ENCODE peak calls at places on chromosomes 16 and 17, in four cellular contexts. M, S, F and T are unnamed samples.

GRCh38 chr17:40224707-40225092 is 5.6 kb downstream of the WIPF2 start:
- DNase-seq in S (no peak), M (no peak), F (no peak), T (no peak)

GRCh38 chr17:9402590-9403199 is 172.9 kb downstream of the STX8 start:
- DNase-seq in S (peak), M (no peak), F (no peak), T (peak)

GRCh38 chr16:11386791-11387546 is 41.7 kb downstream of the RMI2 start:
- DNase-seq in S (peak), F (no peak), M (peak), T (peak)

GRCh38 chr17:50763716-50764450 is 3.4 kb downstream of the ANKRD40CL start:
- DNase-seq in F (no peak), M (no peak), S (no peak), T (no peak)

GRCh38 chr17:83012873-83013778 is 66.3 kb upstream of the METRNL start:
- DNase-seq in M (no peak), S (no peak), F (no peak), T (no peak)

GRCh38 chr17:57016066-57016763 is 38.3 kb downstream of the SCPEP1 start:
- DNase-seq in S (no peak), F (no peak), M (no peak), T (no peak)

GRCh38 chr16:87703071-87703470 is 62.7 kb downstream of the KLHDC4 start:
- DNase-seq in F (no peak), M (no peak), S (no peak), T (no peak)

GRCh38 chr16:64459821-64460220 is 662.0 kb downstream of the CDH11 start:
- DNase-seq in F (no peak), S (no peak), M (no peak), T (no peak)

GRCh38 chr17:7897773-7898172 is 9.2 kb downstream of the CHD3 start:
- DNase-seq in M (peak), S (peak), F (no peak), T (peak)

GRCh38 chr16:569445-570254 is at the start of gene PIGQ:
- DNase-seq in M (peak), S (peak), F (no peak), T (peak)

GRCh38 chr17:79029327-79030009 is 5.5 kb downstream of the C1QTNF1 start:
- DNase-seq in M (no peak), F (no peak), S (no peak), T (no peak)

GRCh38 chr17:68248199-68248825 is 469 bp downstream of the AMZ2 start:
- DNase-seq in S (no peak), F (no peak), M (no peak), T (peak)

GRCh38 chr16:52068447-52069074 is 478.4 kb downstream of the TOX3 start:
- DNase-seq in M (no peak), F (no peak), S (peak), T (peak)

GRCh38 chr16:73171901-73172619 is 124.1 kb upstream of the ZFHX3 start:
- DNase-seq in S (no peak), F (no peak), M (no peak), T (no peak)

GRCh38 chr17:72702136-72702735 is 390.3 kb downstream of the SLC39A11 start:
- DNase-seq in F (no peak), S (peak), M (peak), T (peak)

DNA sequence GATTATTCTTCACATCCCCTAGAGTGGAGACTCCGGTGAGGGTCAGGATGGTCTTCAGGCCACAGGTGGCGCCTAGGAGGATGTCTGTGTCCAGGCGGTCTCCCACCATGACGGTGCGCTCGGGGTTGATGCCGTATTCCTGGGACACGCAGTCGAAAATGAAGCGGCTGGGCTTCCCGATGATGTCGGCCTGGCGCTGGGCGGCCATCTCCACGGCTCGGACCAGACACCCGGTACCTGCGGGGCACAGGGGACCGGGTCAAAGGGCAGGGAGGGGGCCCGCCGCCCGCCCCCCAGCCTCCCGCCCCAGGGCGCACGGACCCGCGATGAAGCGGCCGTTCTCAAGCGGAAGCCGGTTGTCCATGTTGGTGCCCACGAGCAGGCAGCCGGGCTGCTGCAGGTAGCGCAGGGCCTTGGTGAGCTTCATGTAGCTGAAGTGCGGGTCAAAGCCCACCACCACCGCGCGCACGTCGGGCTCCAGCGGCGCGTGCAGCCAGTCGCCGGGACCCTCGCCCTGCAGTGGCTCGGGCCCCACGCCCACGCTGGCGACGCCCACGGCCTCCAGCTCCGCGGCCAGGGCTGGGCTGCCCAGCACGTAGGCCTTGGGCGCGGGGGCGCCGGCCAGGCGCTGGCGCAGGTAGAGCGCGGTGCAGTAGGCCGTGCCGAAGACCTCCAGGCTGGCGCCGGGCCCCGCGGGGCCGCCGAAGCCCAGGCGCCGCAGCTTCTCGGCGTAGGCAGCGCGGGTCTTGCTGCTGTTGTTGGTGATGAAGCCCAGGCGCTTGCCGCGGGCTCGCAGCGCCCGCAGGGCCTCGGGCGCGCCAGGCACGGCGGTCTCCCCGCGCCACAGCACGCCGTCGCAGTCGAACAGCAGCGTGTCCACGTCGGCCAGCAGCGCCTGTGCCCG is 571 bp downstream of the PGP start:
- DNase-seq in F (no peak), M (no peak), S (no peak), T (no peak)
- TF ChIP-seq BHLHE40 in F (no peak), M (no peak), S (no peak), T (no peak)

GRCh38 chr17:33873218-33873617 is 381.9 kb upstream of the CCL2 start:
- DNase-seq in F (no peak), M (no peak), S (no peak), T (no peak)
- TF ChIP-seq KDM1A in F (no peak), M (peak), S (no peak), T (no peak)

GRCh38 chr17:49703557-49704277 is 4.0 kb downstream of the SLC35B1 start:
- DNase-seq in S (peak), F (no peak), M (no peak), T (peak)
- TF ChIP-seq BHLHE40 in S (no peak), F (no peak), M (no peak), T (no peak)

DNA sequence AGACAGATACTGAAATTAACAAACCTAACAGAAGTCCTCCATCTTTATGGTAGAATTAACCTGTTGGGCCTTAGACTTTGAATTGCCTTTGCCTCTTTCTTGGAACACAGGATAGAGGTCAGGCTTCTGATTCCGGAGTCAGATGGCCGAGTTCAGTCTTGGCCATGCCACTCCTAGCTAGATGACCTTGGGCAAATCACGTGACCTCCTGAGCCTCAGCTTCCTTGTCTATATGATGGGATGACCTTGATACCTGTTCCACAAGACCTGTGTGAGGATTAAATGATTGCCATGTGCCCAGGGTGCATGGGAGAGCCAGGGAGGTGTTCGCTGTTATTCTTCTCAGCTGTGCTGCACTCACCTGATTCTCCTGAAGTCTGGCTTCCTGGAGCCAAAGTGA is 161.4 kb downstream of the CMIP start:
- DNase-seq in S (no peak), M (no peak), F (no peak), T (no peak)
- TF ChIP-seq KDM1A in S (no peak), M (no peak), F (no peak), T (no peak)

DNA sequence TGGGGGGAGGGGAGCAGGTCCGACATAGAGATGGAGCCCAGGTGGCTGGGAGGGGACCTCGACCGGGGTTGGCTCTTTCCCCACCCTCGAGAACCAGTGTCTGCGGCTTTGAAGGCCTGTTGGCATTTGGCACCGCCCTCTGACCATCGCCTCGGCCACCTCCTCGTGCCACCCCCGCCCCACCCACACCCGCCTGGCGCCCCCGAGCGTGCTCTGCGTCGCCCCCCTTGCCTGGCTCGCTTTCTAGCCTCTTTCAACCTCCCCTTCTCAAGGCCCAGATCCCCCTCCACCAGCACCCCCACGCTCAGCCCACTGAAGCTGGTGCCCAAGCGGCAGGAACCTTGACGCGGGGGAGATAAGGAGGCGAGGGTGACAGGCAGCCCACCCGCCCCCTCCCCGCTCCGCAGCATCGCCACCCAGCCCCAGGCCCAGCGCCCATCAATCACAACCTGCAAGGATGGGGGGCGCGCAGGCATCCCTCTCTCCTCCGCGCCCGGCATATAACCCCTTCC is 593 bp downstream of the CACNB1 start:
- DNase-seq in M (peak), S (no peak), F (no peak), T (peak)
- TF ChIP-seq BHLHE40 in M (no peak), S (no peak), F (no peak), T (no peak)

GRCh38 chr17:19018600-19018950 is 14.0 kb upstream of the FAM83G start:
- DNase-seq in F (no peak), S (no peak), M (no peak), T (no peak)

GRCh38 chr17:19016881-19017280 is 12.3 kb upstream of the FAM83G start:
- DNase-seq in F (no peak), S (no peak), M (no peak), T (no peak)

GRCh38 chr17:19017401-19017800 is 12.8 kb upstream of the FAM83G start:
- DNase-seq in S (no peak), F (no peak), M (no peak), T (no peak)

GRCh38 chr17:19019041-19019941 is 14.7 kb upstream of the FAM83G start:
- DNase-seq in F (no peak), S (no peak), M (peak), T (no peak)

DNA sequence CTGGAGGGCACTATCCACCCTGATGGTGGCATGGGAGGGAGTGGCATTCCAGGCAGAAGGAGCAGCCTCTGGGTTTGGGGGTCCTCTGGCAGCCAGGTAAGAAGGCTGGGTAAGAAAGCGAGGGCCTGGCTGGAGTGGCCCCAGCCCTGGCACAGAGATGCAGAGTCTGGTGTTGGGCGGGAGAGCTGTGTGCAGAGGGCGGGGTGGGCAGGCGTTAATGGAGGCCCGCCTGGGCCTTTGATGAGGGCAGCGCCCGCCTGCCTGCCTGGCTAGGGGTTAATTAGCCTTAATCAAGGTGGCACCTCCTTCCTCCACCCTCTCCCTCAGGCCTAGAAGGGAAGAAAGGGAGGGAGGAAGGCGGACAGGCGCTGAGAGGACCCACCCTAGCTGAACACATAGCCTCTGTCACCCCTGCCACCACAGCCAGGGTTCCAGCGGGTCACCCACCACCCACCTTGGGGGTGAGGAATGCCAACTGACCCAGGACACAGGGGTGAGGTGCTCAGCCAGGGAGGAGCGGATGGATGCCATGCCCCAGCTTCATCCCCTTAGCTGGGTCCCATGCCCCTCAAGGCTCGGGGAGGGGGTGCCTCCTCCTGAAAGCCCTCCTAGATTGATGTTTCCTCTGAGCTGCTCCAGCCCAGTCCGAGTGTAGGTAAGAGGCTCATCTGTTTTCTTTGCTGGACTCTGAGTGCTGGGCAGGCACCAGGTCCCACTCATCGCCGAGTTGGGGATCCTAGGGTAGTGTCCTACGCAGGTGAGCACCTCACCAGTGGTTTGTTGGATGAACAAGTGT is 13.4 kb upstream of the FAM83G start:
- DNase-seq in F (no peak), S (no peak), M (no peak), T (no peak)
- TF ChIP-seq KDM1A in F (no peak), S (no peak), M (no peak), T (no peak)

DNA sequence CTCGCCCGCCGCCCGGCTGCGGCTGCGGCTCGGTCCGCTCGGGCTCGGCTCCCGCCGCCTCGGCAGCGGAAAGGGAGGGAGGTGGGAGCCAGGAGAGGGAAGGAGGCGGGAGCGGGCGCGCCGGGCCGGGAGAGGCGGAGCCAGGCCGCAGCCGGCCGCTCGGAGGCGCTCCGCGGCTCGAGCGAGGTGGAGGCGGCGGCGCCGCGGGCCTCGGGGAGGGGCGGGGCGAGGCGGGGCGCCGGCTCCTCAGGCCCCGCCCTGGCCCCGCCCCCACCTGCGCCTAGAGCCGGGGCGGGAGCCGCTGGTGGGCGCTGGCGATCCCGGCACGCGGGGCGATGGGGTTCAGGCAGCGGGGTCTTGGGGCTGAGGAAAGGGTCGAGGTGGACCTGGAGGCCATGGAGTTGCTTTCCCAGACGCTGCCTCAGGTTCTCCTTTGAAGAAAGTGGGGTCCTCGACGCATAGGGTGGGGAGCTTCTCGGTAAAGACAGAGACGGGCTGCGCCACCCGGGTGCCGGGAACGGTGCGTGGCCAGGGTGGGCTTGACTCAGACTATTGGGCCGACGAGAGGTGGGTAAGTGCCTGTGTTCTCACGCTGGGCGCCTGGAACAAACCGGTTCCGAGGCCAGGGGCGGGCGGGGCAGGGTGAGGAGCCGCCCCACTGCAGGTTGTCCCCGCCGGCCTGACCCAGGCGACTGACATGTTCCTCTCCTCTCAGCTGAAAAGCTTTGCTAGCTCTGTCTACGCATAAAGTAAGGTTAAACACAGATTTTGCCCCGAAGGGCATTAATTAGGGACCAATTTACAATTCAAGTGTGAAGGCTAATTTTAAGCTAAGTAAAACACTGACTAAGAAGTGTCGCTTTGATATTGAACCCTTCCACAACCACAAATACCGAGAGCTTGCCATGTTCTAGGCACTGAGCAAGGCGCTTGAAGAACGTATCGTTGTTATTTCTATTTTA is at the start of gene CMTM4:
- DNase-seq in S (peak), F (no peak), M (peak), T (peak)
- TF ChIP-seq BHLHE40 in S (no peak), F (no peak), M (no peak), T (no peak)